ENCODE peak calls at places on chromosomes 12 and 14, in five cellular contexts. G is HCT116, R is K562, Q is SK-N-SH, C is GM12878. U is an unnamed sample.

GRCh38 chr12:96434107-96434506 is 33.9 kb upstream of the CDK17 start:
- DNase-seq in Q (no peak), G (no peak), C (no peak), R (no peak), U (no peak)

GRCh38 chr14:68285421-68286179 is 466.0 kb downstream of the RAD51B start:
- DNase-seq in C (peak), G (no peak), Q (no peak), R (no peak), U (no peak)

GRCh38 chr12:52797529-52797894 is 1.6 kb upstream of the KRT3 start:
- DNase-seq in Q (no peak), G (no peak), R (no peak), C (no peak), U (no peak)

GRCh38 chr12:44835641-44836379 is 40.3 kb downstream of the NELL2 start:
- DNase-seq in Q (no peak), C (no peak), R (no peak), G (no peak), U (no peak)

GRCh38 chr14:89164168-89165074 is 252.6 kb downstream of the FOXN3 start:
- DNase-seq in R (peak), C (peak), Q (no peak), G (no peak), U (no peak)

GRCh38 chr12:47507221-47507620 is 198.6 kb downstream of the RPAP3 start:
- DNase-seq in Q (no peak), R (no peak), G (no peak), C (no peak), U (no peak)

GRCh38 chr14:22973217-22974032 is 8.9 kb downstream of the AJUBA start:
- DNase-seq in R (peak), G (no peak), Q (peak), C (no peak), U (peak)

GRCh38 chr14:100747021-100747586 is 20.4 kb downstream of the DLK1 start:
- DNase-seq in G (peak), Q (no peak), C (no peak), R (no peak), U (peak)

GRCh38 chr12:50282581-50283229 is 615 bp downstream of the LIMA1 start:
- DNase-seq in C (no peak), R (peak), G (no peak), Q (no peak), U (no peak)

GRCh38 chr14:38205414-38205813 is 2.3 kb upstream of the SSTR1 start:
- DNase-seq in Q (no peak), G (no peak), C (no peak), R (no peak), U (no peak)
- TF ChIP-seq ZBTB33 in Q (no peak), G (no peak), C (no peak), R (no peak), U (no peak)

GRCh38 chr14:76812422-76813383 is at the start of gene ANGEL1:
- DNase-seq in Q (peak), C (peak), G (peak), R (peak), U (peak)
- TF ChIP-seq ZBTB33 in Q (no peak), C (no peak), G (peak), R (no peak), U (peak)

GRCh38 chr12:92756905-92757598 is 54.3 kb downstream of the PLEKHG7 start:
- DNase-seq in C (no peak), G (no peak), Q (no peak), R (no peak), U (no peak)
- TF ChIP-seq ZBTB33 in C (no peak), G (no peak), Q (no peak), R (no peak), U (no peak)

GRCh38 chr14:59004012-59004411 is 184.5 kb upstream of the DAAM1 start:
- DNase-seq in G (no peak), C (no peak), Q (no peak), R (no peak), U (no peak)
- TF ChIP-seq ZBTB33 in G (no peak), C (no peak), Q (no peak), R (no peak), U (no peak)

GRCh38 chr14:91575469-91576208 is 65.5 kb upstream of the PPP4R3A start:
- DNase-seq in Q (no peak), R (no peak), G (no peak), C (no peak), U (no peak)
- TF ChIP-seq ZBTB33 in Q (no peak), R (no peak), G (no peak), C (no peak), U (no peak)

GRCh38 chr12:121651381-121651780 is 18.1 kb downstream of the MORN3 start:
- DNase-seq in C (no peak), R (no peak), G (no peak), Q (no peak), U (no peak)

GRCh38 chr12:121648458-121649028 is 20.9 kb downstream of the MORN3 start:
- DNase-seq in G (no peak), C (no peak), R (no peak), Q (no peak), U (no peak)

GRCh38 chr12:121649403-121649802 is 20.1 kb downstream of the MORN3 start:
- DNase-seq in G (no peak), R (no peak), Q (no peak), C (no peak), U (no peak)

GRCh38 chr12:121652767-121653497 is 16.5 kb downstream of the MORN3 start:
- DNase-seq in G (no peak), C (no peak), R (no peak), Q (no peak), U (peak)

GRCh38 chr12:121649819-121650353 is 19.6 kb downstream of the MORN3 start:
- DNase-seq in C (no peak), R (peak), Q (no peak), G (no peak), U (no peak)
- TF ChIP-seq ZBTB33 in C (no peak), R (peak), Q (no peak), G (no peak), U (no peak)

DNA sequence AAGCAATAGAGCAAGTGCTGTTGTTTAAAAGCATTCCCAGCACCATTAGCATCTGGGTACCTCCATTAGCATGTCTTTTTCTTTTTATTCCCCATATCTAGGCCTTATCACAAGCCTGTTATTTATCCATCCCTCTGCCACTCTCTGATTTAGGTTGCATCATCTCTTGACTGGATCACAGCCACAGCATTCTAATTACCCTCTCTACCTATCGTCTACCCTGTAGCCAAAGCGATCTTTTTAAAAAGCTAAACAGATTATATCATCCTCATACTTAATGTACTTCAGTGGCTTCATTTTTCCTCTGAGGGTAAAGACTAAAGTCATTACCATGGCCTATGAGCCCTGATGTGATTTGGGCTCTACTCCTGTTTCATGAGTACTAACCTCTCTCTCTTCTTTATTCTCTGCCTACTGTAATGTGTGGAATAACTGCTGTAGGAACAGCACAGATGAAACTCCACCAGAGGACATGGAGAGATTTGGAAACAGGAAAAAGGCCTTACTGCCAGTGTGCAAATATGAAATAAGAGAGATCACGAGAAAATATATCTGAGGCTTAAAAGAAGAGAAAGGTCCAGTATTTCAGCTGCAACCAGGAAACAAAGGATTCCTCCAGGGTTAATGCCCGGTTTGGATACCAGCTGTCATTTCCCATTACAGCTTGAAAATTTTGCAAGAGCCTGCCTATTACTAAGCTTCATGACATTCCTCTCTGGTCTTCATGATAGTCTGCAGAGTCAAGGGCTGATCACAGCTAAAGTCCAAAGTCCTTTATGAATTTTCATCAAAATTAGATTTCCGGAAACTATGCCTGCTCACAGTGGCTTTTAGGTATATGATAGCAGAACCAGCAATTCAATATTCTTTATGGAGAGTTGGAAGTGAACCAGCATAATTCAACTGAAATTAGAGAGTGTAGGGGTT is 422.5 kb upstream of the PDE3A start:
- DNase-seq in C (no peak), G (no peak), Q (peak), R (no peak), U (no peak)
- TF ChIP-seq ZBTB33 in C (no peak), G (no peak), Q (no peak), R (no peak), U (no peak)

GRCh38 chr12:92185052-92185451 is 39.4 kb upstream of the BTG1 start:
- DNase-seq in Q (no peak), G (no peak), C (peak), R (no peak), U (no peak)
- TF ChIP-seq ZBTB33 in Q (no peak), G (no peak), C (no peak), R (no peak), U (no peak)

DNA sequence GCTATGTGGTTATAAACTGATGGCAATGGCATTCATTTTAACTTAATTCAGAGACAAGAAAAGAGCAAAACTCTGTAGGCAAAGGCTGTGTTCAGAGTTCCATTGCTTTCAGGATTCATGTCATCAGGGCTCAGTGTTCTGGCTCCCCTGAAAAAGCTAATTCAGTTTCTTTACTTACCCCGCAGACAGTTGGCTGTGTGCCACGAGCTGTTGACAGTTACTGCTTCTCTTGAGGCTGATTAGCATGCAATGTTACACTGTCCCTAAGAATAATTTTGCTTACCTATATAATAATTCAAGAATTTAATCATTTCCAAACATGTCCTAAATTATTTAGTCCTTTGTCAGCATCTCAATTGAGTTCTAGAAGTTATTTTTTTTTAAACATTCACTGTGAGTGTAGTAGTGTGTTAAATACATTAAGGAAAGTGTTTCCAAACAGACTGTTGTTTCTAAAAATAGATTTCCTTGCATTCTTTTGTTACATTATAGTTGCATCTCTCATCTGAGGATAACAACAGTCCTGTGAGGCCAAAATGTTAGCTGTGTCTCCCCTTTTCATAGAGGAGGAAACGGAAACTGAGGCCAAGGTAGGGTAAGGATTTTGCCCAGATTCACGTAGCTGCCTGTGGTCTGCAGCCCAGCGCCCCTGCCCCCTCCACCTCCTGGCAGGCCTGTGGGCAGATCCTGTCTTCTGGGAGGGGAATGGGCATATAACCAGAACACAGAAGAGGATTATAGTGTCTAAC is 98.6 kb downstream of the PELI2 start:
- DNase-seq in C (no peak), Q (no peak), G (no peak), R (peak), U (no peak)
- TF ChIP-seq ZBTB33 in C (no peak), Q (no peak), G (no peak), R (no peak), U (no peak)

DNA sequence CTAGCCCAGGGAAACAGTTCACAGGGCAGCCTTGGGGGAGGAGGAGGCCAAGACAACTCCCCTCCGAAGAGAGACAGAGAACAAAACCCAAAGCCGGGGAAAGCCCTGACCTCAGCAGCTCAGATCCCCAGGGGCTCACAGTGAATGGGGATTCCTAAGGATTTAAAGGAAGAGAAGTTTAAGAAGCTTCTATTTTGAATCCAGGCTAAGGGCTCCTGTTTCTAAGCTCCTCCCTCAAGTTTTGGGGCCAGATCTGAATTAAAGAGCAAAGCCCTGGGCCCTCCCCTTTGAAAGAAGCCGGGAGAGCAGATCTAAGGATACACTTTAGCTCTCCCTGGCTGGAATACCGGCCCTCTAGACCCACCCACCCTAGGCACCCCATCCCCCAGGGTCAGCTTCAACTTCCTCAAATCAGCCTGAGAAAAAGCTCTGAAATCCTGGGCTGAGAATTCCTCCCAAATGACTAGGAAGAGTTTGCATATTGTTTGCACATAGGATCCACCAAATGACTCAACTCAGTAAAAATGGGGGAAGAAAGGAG is 3.9 kb downstream of the KDM2B start:
- DNase-seq in G (no peak), Q (no peak), C (no peak), R (peak), U (peak)
- TF ChIP-seq ZBTB33 in G (no peak), Q (no peak), C (no peak), R (no peak), U (no peak)

U was measured in HepG2.